ENCODE peak calls at places on chromosome 2, in eight cellular contexts. L, V, X, C, H, O, B and U are unnamed samples.

GRCh38 chr2:216319771-216320170 is 52.5 kb downstream of the MARCHF4 start:
- DNase-seq in B (no peak), O (peak), L (no peak), H (no peak), C (no peak), X (no peak), V (no peak), U (no peak)

GRCh38 chr2:155169317-155169716 is 470.8 kb downstream of the KCNJ3 start:
- DNase-seq in B (no peak), O (no peak), C (no peak), V (no peak), H (no peak), X (no peak), L (no peak), U (no peak)

GRCh38 chr2:232420463-232421188 is 14.0 kb downstream of the ALPG start:
- DNase-seq in X (peak), O (peak), V (no peak), H (no peak), B (no peak), C (peak), L (peak), U (no peak)

GRCh38 chr2:240836781-240837467 is 16.9 kb upstream of the KIF1A start:
- DNase-seq in X (peak), H (peak), V (peak), B (no peak), C (no peak), L (no peak), O (no peak), U (no peak)

GRCh38 chr2:101766871-101767739 is 69.6 kb downstream of the MAP4K4 start:
- DNase-seq in X (no peak), H (no peak), B (no peak), L (no peak), C (no peak), O (peak), V (no peak), U (no peak)

GRCh38 chr2:229133155-229133772 is 137.8 kb downstream of the PID1 start:
- DNase-seq in B (no peak), V (no peak), H (no peak), O (peak), L (peak), X (peak), C (peak), U (no peak)

GRCh38 chr2:65456074-65456473 is 23.7 kb upstream of the SPRED2 start:
- DNase-seq in B (no peak), C (no peak), X (no peak), V (no peak), O (no peak), L (no peak), H (no peak), U (no peak)

GRCh38 chr2:213149949-213150314 is 1.5 kb downstream of the IKZF2 start:
- DNase-seq in B (no peak), H (no peak), O (no peak), V (no peak), L (no peak), X (no peak), C (no peak), U (no peak)

GRCh38 chr2:164186596-164186995 is 434.7 kb downstream of the GRB14 start:
- DNase-seq in B (no peak), H (no peak), V (no peak), L (no peak), C (no peak), O (no peak), X (no peak), U (no peak)

GRCh38 chr2:15043336-15044058 is 411.0 kb downstream of the LRATD1 start:
- DNase-seq in B (no peak), H (no peak), O (no peak), X (no peak), L (no peak), C (no peak), V (no peak), U (no peak)

GRCh38 chr2:178177066-178177679 is 17.1 kb upstream of the OSBPL6 start:
- DNase-seq in V (no peak), B (no peak), O (peak), X (no peak), L (no peak), H (no peak), C (peak), U (no peak)

GRCh38 chr2:112831380-112831930 is 5.1 kb downstream of the IL1B start:
- DNase-seq in O (no peak), X (peak), L (no peak), C (peak), B (no peak), V (no peak), H (no peak), U (no peak)

GRCh38 chr2:164896226-164896625 is 54.6 kb upstream of the COBLL1 start:
- DNase-seq in V (no peak), L (no peak), O (no peak), C (no peak), H (no peak), B (no peak), X (peak), U (no peak)

GRCh38 chr2:189698020-189698887 is 23.8 kb downstream of the ANKAR start:
- DNase-seq in O (peak), V (no peak), H (no peak), B (peak), L (peak), C (peak), X (peak), U (peak)
- TF ChIP-seq CTCF in O (peak), V (no peak), H (peak), B (peak), L (peak), C (peak), X (peak), U (peak)

GRCh38 chr2:11478899-11479605 is 13.1 kb upstream of the E2F6 start:
- DNase-seq in C (peak), V (no peak), X (no peak), B (no peak), O (no peak), H (no peak), L (no peak), U (no peak)

GRCh38 chr2:11477994-11478393 is 12.0 kb upstream of the E2F6 start:
- DNase-seq in C (peak), V (peak), O (peak), L (peak), H (peak), B (peak), X (peak), U (peak)

GRCh38 chr2:11473604-11474440 is 7.9 kb upstream of the E2F6 start:
- DNase-seq in C (no peak), X (no peak), L (no peak), B (no peak), H (no peak), O (no peak), V (no peak), U (no peak)
- H3K27ac ChIP-seq in C (no peak), X (no peak), L (no peak), B (no peak), H (no peak), O (no peak), V (no peak), U (no peak)

DNA sequence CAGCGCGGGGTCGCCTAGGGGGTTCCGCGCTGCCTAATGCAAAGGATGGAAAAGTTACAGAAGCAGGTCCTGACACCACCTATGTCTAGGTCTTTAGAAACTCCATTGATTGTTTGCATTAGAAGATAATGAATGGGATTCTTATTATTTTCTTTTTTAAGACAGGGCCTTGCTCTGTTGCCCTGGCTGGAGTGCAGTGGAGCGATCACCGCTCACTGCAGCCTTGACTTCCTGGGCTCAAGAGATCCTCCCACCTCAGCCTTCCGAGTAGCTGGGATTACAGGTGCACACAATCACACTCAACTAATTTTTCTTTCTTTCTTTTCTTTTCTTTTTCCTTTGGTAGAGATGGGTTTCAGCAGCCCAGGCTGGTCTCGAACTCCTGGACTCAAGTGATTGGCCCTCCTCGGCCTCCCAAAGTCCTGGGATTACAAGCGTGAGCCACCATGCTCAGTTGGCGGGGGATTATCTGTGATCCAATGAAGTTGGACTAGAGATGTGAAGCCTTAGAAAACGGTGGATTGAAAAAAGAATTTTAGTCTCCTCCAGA is 761 bp upstream of the IDH1 start:
- DNase-seq in H (no peak), C (no peak), B (no peak), X (no peak), L (no peak), O (no peak), V (no peak), U (no peak)
- TF ChIP-seq CTCF in H (no peak), C (no peak), B (no peak), X (peak), L (no peak), O (no peak), V (no peak), U (no peak)

DNA sequence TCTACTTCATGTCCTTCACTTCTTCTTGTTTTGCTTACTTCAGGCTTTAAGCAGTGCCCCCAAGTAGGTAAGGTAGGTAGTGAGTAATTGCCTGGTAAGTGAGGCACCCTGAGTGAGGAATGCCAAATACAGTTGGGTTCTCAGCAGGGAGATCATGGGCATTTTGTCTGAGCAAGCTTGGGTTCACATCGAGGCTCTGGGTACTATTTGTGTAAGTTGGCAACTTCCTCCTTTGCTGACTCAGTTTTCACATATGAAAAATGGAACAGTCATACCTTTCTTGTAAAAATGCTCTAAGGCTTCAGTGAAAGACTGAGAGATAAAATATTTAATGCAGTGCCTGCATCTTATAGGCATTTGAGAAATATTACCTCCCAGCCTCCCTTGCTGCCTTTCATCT is 96.5 kb downstream of the RNF144A start:
- DNase-seq in X (no peak), C (no peak), L (no peak), O (no peak), B (no peak), V (no peak), H (no peak), U (no peak)
- H3K27ac ChIP-seq in X (no peak), C (peak), L (no peak), O (no peak), B (no peak), V (peak), H (peak), U (no peak)

GRCh38 chr2:78992451-78992806 is 33.1 kb upstream of the REG3G start:
- DNase-seq in B (no peak), O (peak), V (no peak), X (peak), H (no peak), L (peak), C (peak), U (no peak)
- TF ChIP-seq CTCF in B (no peak), O (peak), V (no peak), X (peak), H (no peak), L (no peak), C (no peak), U (no peak)

GRCh38 chr2:235637906-235638305 is 144.1 kb downstream of the AGAP1 start:
- DNase-seq in C (no peak), B (no peak), X (no peak), L (no peak), H (no peak), O (no peak), V (no peak), U (no peak)
- H3K27ac ChIP-seq in C (no peak), B (no peak), X (no peak), L (no peak), H (no peak), O (no peak), V (no peak), U (peak)

GRCh38 chr2:23756593-23757292 is 170.2 kb downstream of the ATAD2B start:
- DNase-seq in H (no peak), C (no peak), O (no peak), X (no peak), B (no peak), L (no peak), V (no peak), U (no peak)

GRCh38 chr2:23757686-23758433 is 169.1 kb downstream of the ATAD2B start:
- DNase-seq in B (no peak), O (peak), V (no peak), C (no peak), H (no peak), X (peak), L (no peak), U (no peak)

GRCh38 chr2:23762141-23762540 is 164.8 kb downstream of the ATAD2B start:
- DNase-seq in X (no peak), L (no peak), V (no peak), O (no peak), B (no peak), C (no peak), H (no peak), U (no peak)

GRCh38 chr2:23761638-23762037 is 165.3 kb downstream of the ATAD2B start:
- DNase-seq in X (no peak), V (no peak), B (no peak), O (no peak), C (no peak), L (no peak), H (no peak), U (no peak)

GRCh38 chr2:23760746-23761145 is 166.2 kb downstream of the ATAD2B start:
- DNase-seq in C (no peak), L (no peak), H (no peak), B (no peak), X (no peak), V (no peak), O (peak), U (no peak)
- TF ChIP-seq CTCF in C (no peak), L (no peak), H (peak), B (no peak), X (peak), V (no peak), O (peak), U (peak)